ENCODE peak calls at places on chromosomes 4 and X, in four cellular contexts. R is GM12878, K is WTC11, S is HepG2. Y is an unnamed sample.

GRCh38 chr4:142534994-142535393 is 311.1 kb downstream of the INPP4B start:
- DNase-seq in S (no peak), R (no peak), K (no peak), Y (no peak)

GRCh38 chr4:86452323-86452995 is 92.6 kb upstream of the MAPK10 start:
- DNase-seq in K (no peak), R (no peak), S (no peak), Y (no peak)

GRCh38 chr4:122052714-122053113 is 99.4 kb upstream of the BLTP1 start:
- DNase-seq in K (no peak), S (no peak), R (no peak), Y (no peak)

GRCh38 chr4:56821394-56822263 is at the start of gene SPINK2:
- DNase-seq in K (peak; percentile 90), R (no peak), S (no peak), Y (peak; percentile 69)

GRCh38 chr4:95701500-95701899 is 138.4 kb upstream of the PDHA2 start:
- DNase-seq in S (no peak), K (no peak), R (no peak), Y (no peak)

GRCh38 chr4:175066923-175067627 is 148.9 kb downstream of the ADAM29 start:
- DNase-seq in R (no peak), S (no peak), K (no peak), Y (no peak)

GRCh38 chr4:8155048-8155447 is 3.6 kb downstream of the ABLIM2 start:
- DNase-seq in S (no peak), R (no peak), K (no peak), Y (no peak)

GRCh38 chr4:182242793-182243192 is 409 bp upstream of the TENM3 start:
- DNase-seq in K (no peak), R (no peak), S (no peak), Y (no peak)

GRCh38 chr4:47340914-47341313 is 122.6 kb downstream of the COMMD8 start:
- DNase-seq in R (no peak), K (no peak), S (no peak), Y (no peak)

GRCh38 chr4:11470709-11471441 is 42.2 kb upstream of the HS3ST1 start:
- DNase-seq in K (no peak), S (no peak), R (no peak), Y (no peak)

GRCh38 chr4:152257601-152258066 is 278.3 kb downstream of the FBXW7 start:
- DNase-seq in K (no peak), R (no peak), S (peak; percentile 4), Y (no peak)

GRCh38 chr4:48194986-48195773 is 61.1 kb upstream of the TXK start:
- DNase-seq in R (no peak), S (no peak), K (no peak), Y (no peak)

GRCh38 chr4:1238676-1239000 is 10.3 kb downstream of the CTBP1 start:
- DNase-seq in S (no peak), K (no peak), R (no peak), Y (no peak)

GRCh38 chr4:76809594-76810305 is 88.2 kb downstream of the SOWAHB start:
- DNase-seq in S (peak; percentile 70), K (no peak), R (no peak), Y (no peak)

GRCh38 chr4:38452009-38452408 is 212.0 kb upstream of the KLF3 start:
- DNase-seq in K (no peak), S (no peak), R (no peak), Y (no peak)

GRCh38 chr4:184648220-184649025 is 824 bp downstream of the CASP3 start:
- DNase-seq in R (no peak), K (peak; percentile 45), S (peak; percentile 34), Y (no peak)

GRCh38 chr4:125311503-125311902 is 3.3 kb upstream of the FAT4 start:
- DNase-seq in S (no peak), K (no peak), R (no peak), Y (no peak)

GRCh38 chr4:25879587-25879986 is 16.8 kb upstream of the SEL1L3 start:
- DNase-seq in K (no peak), R (no peak), S (no peak), Y (no peak)

GRCh38 chrX:118976599-118977340 is 2.4 kb downstream of the LONRF3 start:
- DNase-seq in R (no peak), K (no peak), S (no peak), Y (peak; percentile 21)

GRCh38 chr4:31139767-31140166 is 419.6 kb downstream of the PCDH7 start:
- DNase-seq in K (no peak), S (no peak), R (no peak), Y (no peak)

GRCh38 chr4:150039790-150040189 is 38.5 kb upstream of the DCLK2 start:
- DNase-seq in S (no peak), R (no peak), K (no peak), Y (no peak)

GRCh38 chrX:15146515-15146914 is 123.4 kb downstream of the ASB9 start:
- DNase-seq in S (no peak), R (no peak), K (peak; percentile 46), Y (peak; percentile 17)

GRCh38 chrX:38596939-38597338 is 35.6 kb downstream of the TSPAN7 start:
- DNase-seq in R (no peak), K (no peak), S (no peak), Y (no peak)

GRCh38 chr4:24013666-24014422 is 124.0 kb upstream of the PPARGC1A start:
- DNase-seq in K (no peak), S (no peak), R (no peak), Y (no peak)

GRCh38 chrX:68196939-68197791 is 236.1 kb downstream of the OPHN1 start:
- DNase-seq in R (no peak), S (peak; percentile 31), K (peak; percentile 16), Y (peak; percentile 63)

GRCh38 chrX:21943460-21944135 is 3.1 kb downstream of the SMS start:
- DNase-seq in K (no peak), R (no peak), S (no peak), Y (no peak)

GRCh38 chr4:171588146-171588545 is 225.1 kb upstream of the GALNTL6 start:
- DNase-seq in R (no peak), S (no peak), K (no peak), Y (no peak)

GRCh38 chr4:176193898-176194297 is 1.5 kb downstream of the SPATA4 start:
- DNase-seq in K (no peak), S (no peak), R (no peak), Y (no peak)

GRCh38 chr4:163344147-163345050 is 707 bp downstream of the NPY5R start:
- DNase-seq in S (no peak), R (no peak), K (peak; percentile 63), Y (no peak)

GRCh38 chrX:36908801-36909403 is 99.3 kb upstream of the FAM47C start:
- DNase-seq in R (peak; percentile 1), S (peak; percentile 12), K (no peak), Y (peak; percentile 4)

GRCh38 chr4:41258783-41259182 is 2.1 kb downstream of the UCHL1 start:
- DNase-seq in S (peak; percentile 18), K (peak; percentile 23), R (no peak), Y (no peak)

GRCh38 chrX:24494544-24495113 is 29.5 kb downstream of the PDK3 start:
- DNase-seq in S (peak; percentile 75), K (no peak), R (no peak), Y (no peak)

GRCh38 chr4:81827568-81828202 is 356.0 kb upstream of the RASGEF1B start:
- DNase-seq in K (no peak), R (peak; percentile 20), S (no peak), Y (no peak)

GRCh38 chr4:99457270-99457669 is 22.1 kb upstream of the ADH7 start:
- DNase-seq in R (no peak), K (no peak), S (no peak), Y (no peak)

GRCh38 chrX:18075603-18076002 is 145.1 kb downstream of the BEND2 start:
- DNase-seq in K (no peak), R (no peak), S (no peak), Y (no peak)

GRCh38 chr4:6944311-6945051 is 34.9 kb downstream of the TBC1D14 start:
- DNase-seq in R (no peak), S (no peak), K (no peak), Y (no peak)

GRCh38 chr4:89249716-89250361 is 57.8 kb downstream of the GPRIN3 start:
- DNase-seq in S (no peak), K (peak; percentile 19), R (no peak), Y (no peak)

GRCh38 chr4:33924801-33925200 is 2319.5 kb downstream of the ARAP2 start:
- DNase-seq in S (no peak), K (no peak), R (no peak), Y (no peak)

GRCh38 chr4:113957961-113958360 is 21.5 kb downstream of the ARSJ start:
- DNase-seq in K (no peak), R (no peak), S (no peak), Y (no peak)
- TF ChIP-seq NR2C2 in K (no peak), R (no peak), S (no peak), Y (no peak)

GRCh38 chrX:16635040-16635439 is 14.9 kb upstream of the S100G start:
- DNase-seq in K (no peak), S (no peak), R (no peak), Y (no peak)
- TF ChIP-seq NR2C2 in K (no peak), S (no peak), R (no peak), Y (no peak)

GRCh38 chr4:13928214-13928613 is 300.7 kb upstream of the BOD1L1 start:
- DNase-seq in S (no peak), R (no peak), K (no peak), Y (no peak)

GRCh38 chr4:13933163-13933562 is 305.6 kb upstream of the BOD1L1 start:
- DNase-seq in R (no peak), S (no peak), K (peak; percentile 16), Y (no peak)

GRCh38 chr4:13930155-13930554 is 302.6 kb upstream of the BOD1L1 start:
- DNase-seq in S (no peak), K (no peak), R (no peak), Y (no peak)
- TF ChIP-seq NR2C2 in S (no peak), K (no peak), R (no peak), Y (no peak)

DNA sequence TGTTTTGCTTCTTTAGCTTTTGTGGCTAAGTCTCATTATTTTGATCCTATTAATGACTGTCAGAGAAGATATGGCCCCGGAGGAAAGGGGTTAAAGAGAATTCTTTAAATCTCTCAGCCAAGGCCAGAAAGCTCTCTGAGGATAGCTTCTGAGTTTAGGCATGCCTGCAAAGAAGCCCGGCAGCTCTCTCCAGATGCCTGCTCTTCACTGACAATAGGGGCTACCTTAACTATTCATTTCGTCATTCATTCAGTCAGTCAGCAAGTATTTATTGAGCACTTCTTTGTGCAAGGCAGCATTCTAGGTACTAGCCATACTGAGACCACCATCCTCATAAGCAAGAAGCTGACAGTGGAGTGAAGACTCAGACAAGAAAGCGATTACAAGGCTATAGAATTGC is 34.0 kb upstream of the BMP15 start:
- DNase-seq in K (no peak), R (no peak), S (no peak), Y (no peak)
- TF ChIP-seq NR2C2 in K (no peak), R (no peak), S (no peak), Y (no peak)

Y was measured in K562.